ENCODE peak calls at places on chromosome 3, in eight cellular contexts. One of them, this sample, is unnamed.

GRCh38 chr3:181700168-181701087 is 11.3 kb upstream of the SOX2 start:
- DNase-seq in astrocyte: no peak
- DNase-seq in dorsolateral prefrontal cortex: peak
- DNase-seq in endothelial cell of umbilical vein: peak
- DNase-seq in heart left ventricle: peak
- DNase-seq in AG10803: peak
- DNase-seq in WERI-Rb-1: peak
- DNase-seq in ovary: peak
- DNase-seq in this sample: peak

GRCh38 chr3:194745427-194746184 is 59.9 kb downstream of the FAM43A start:
- DNase-seq in ovary: no peak
- DNase-seq in dorsolateral prefrontal cortex: no peak
- DNase-seq in astrocyte: no peak
- DNase-seq in heart left ventricle: no peak
- DNase-seq in WERI-Rb-1: no peak
- DNase-seq in endothelial cell of umbilical vein: no peak
- DNase-seq in AG10803: no peak
- DNase-seq in this sample: peak

GRCh38 chr3:59280113-59280512 is 230.3 kb upstream of the CFAP20DC start:
- DNase-seq in astrocyte: no peak
- DNase-seq in AG10803: no peak
- DNase-seq in WERI-Rb-1: no peak
- DNase-seq in endothelial cell of umbilical vein: no peak
- DNase-seq in dorsolateral prefrontal cortex: no peak
- DNase-seq in ovary: no peak
- DNase-seq in heart left ventricle: no peak
- DNase-seq in this sample: no peak

GRCh38 chr3:7456376-7456775 is 595.5 kb downstream of the GRM7 start:
- DNase-seq in ovary: no peak
- DNase-seq in heart left ventricle: no peak
- DNase-seq in dorsolateral prefrontal cortex: no peak
- DNase-seq in astrocyte: no peak
- DNase-seq in AG10803: no peak
- DNase-seq in endothelial cell of umbilical vein: peak
- DNase-seq in WERI-Rb-1: no peak
- DNase-seq in this sample: no peak

GRCh38 chr3:191557322-191557721 is 96.4 kb downstream of the PYDC2 start:
- DNase-seq in ovary: no peak
- DNase-seq in WERI-Rb-1: no peak
- DNase-seq in astrocyte: no peak
- DNase-seq in AG10803: no peak
- DNase-seq in heart left ventricle: no peak
- DNase-seq in endothelial cell of umbilical vein: no peak
- DNase-seq in dorsolateral prefrontal cortex: no peak
- DNase-seq in this sample: no peak

GRCh38 chr3:178003756-178004155 is 532.5 kb upstream of the KCNMB2 start:
- DNase-seq in endothelial cell of umbilical vein: no peak
- DNase-seq in heart left ventricle: no peak
- DNase-seq in astrocyte: peak
- DNase-seq in WERI-Rb-1: no peak
- DNase-seq in dorsolateral prefrontal cortex: no peak
- DNase-seq in AG10803: peak
- DNase-seq in ovary: no peak
- DNase-seq in this sample: peak

GRCh38 chr3:50708620-50709019 is 33.9 kb downstream of the DOCK3 start:
- DNase-seq in AG10803: no peak
- DNase-seq in astrocyte: no peak
- DNase-seq in dorsolateral prefrontal cortex: no peak
- DNase-seq in heart left ventricle: no peak
- DNase-seq in endothelial cell of umbilical vein: no peak
- DNase-seq in ovary: no peak
- DNase-seq in WERI-Rb-1: no peak
- DNase-seq in this sample: no peak

GRCh38 chr3:44883213-44883955 is 9.0 kb downstream of the TGM4 start:
- DNase-seq in dorsolateral prefrontal cortex: no peak
- DNase-seq in WERI-Rb-1: no peak
- DNase-seq in astrocyte: no peak
- DNase-seq in heart left ventricle: no peak
- DNase-seq in AG10803: no peak
- DNase-seq in ovary: no peak
- DNase-seq in endothelial cell of umbilical vein: no peak
- DNase-seq in this sample: peak

GRCh38 chr3:124680521-124680920 is 49.7 kb upstream of the UMPS start:
- DNase-seq in WERI-Rb-1: no peak
- DNase-seq in AG10803: no peak
- DNase-seq in endothelial cell of umbilical vein: no peak
- DNase-seq in astrocyte: no peak
- DNase-seq in dorsolateral prefrontal cortex: no peak
- DNase-seq in ovary: no peak
- DNase-seq in heart left ventricle: no peak
- DNase-seq in this sample: no peak

GRCh38 chr3:187208159-187208558 is 10.9 kb downstream of the RTP1 start:
- DNase-seq in WERI-Rb-1: no peak
- DNase-seq in endothelial cell of umbilical vein: peak
- DNase-seq in heart left ventricle: no peak
- DNase-seq in dorsolateral prefrontal cortex: no peak
- DNase-seq in astrocyte: peak
- DNase-seq in ovary: no peak
- DNase-seq in AG10803: peak
- DNase-seq in this sample: peak

GRCh38 chr3:49868951-49869454 is 703 bp downstream of the CAMKV start:
- DNase-seq in AG10803: no peak
- DNase-seq in WERI-Rb-1: peak
- DNase-seq in astrocyte: no peak
- DNase-seq in dorsolateral prefrontal cortex: no peak
- DNase-seq in endothelial cell of umbilical vein: no peak
- DNase-seq in ovary: no peak
- DNase-seq in heart left ventricle: no peak
- DNase-seq in this sample: no peak

DNA sequence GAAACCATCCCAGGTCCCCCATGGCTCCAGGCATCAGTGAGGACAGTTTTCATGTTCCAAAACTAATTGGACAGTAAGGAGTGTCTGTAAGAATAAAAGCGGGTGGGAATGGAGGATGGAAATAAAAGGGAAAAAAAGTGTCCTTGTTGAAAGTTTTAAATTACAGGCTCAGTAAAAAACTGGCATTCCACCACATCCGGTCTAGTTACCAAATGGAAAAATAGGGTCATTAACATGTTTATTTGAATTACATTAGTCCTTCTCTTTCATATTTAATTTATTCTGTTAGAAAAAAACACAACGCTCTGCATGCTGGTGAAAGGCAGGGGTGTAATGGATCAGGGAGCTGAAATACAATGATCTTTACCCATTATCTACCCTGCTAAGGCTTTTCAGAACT is 117.5 kb downstream of the TIGIT start:
- DNase-seq in WERI-Rb-1: no peak
- DNase-seq in AG10803: peak
- DNase-seq in endothelial cell of umbilical vein: peak
- DNase-seq in heart left ventricle: no peak
- DNase-seq in ovary: no peak
- DNase-seq in dorsolateral prefrontal cortex: no peak
- DNase-seq in astrocyte: peak
- DNase-seq in this sample: peak
- H3K4me3 ChIP-seq in WERI-Rb-1: no peak
- H3K4me3 ChIP-seq in AG10803: no peak
- H3K4me3 ChIP-seq in endothelial cell of umbilical vein: no peak
- H3K4me3 ChIP-seq in heart left ventricle: no peak
- H3K4me3 ChIP-seq in ovary: no peak
- H3K4me3 ChIP-seq in dorsolateral prefrontal cortex: no peak
- H3K4me3 ChIP-seq in astrocyte: no peak
- H3K4me3 ChIP-seq in this sample: no peak

GRCh38 chr3:58250093-58250707 is 12.6 kb downstream of the ABHD6 start:
- DNase-seq in heart left ventricle: no peak
- DNase-seq in WERI-Rb-1: no peak
- DNase-seq in astrocyte: no peak
- DNase-seq in ovary: peak
- DNase-seq in AG10803: no peak
- DNase-seq in endothelial cell of umbilical vein: peak
- DNase-seq in dorsolateral prefrontal cortex: no peak
- DNase-seq in this sample: no peak

GRCh38 chr3:58254144-58254543 is 16.6 kb downstream of the ABHD6 start:
- DNase-seq in WERI-Rb-1: no peak
- DNase-seq in endothelial cell of umbilical vein: no peak
- DNase-seq in heart left ventricle: no peak
- DNase-seq in astrocyte: no peak
- DNase-seq in ovary: no peak
- DNase-seq in AG10803: no peak
- DNase-seq in dorsolateral prefrontal cortex: no peak
- DNase-seq in this sample: no peak

GRCh38 chr3:58251653-58252052 is 14.1 kb downstream of the ABHD6 start:
- DNase-seq in heart left ventricle: no peak
- DNase-seq in dorsolateral prefrontal cortex: no peak
- DNase-seq in astrocyte: no peak
- DNase-seq in endothelial cell of umbilical vein: no peak
- DNase-seq in WERI-Rb-1: no peak
- DNase-seq in AG10803: no peak
- DNase-seq in ovary: no peak
- DNase-seq in this sample: no peak

GRCh38 chr3:58246148-58247051 is 8.8 kb downstream of the ABHD6 start:
- DNase-seq in endothelial cell of umbilical vein: no peak
- DNase-seq in AG10803: no peak
- DNase-seq in WERI-Rb-1: no peak
- DNase-seq in heart left ventricle: peak
- DNase-seq in dorsolateral prefrontal cortex: no peak
- DNase-seq in astrocyte: no peak
- DNase-seq in ovary: no peak
- DNase-seq in this sample: no peak

DNA sequence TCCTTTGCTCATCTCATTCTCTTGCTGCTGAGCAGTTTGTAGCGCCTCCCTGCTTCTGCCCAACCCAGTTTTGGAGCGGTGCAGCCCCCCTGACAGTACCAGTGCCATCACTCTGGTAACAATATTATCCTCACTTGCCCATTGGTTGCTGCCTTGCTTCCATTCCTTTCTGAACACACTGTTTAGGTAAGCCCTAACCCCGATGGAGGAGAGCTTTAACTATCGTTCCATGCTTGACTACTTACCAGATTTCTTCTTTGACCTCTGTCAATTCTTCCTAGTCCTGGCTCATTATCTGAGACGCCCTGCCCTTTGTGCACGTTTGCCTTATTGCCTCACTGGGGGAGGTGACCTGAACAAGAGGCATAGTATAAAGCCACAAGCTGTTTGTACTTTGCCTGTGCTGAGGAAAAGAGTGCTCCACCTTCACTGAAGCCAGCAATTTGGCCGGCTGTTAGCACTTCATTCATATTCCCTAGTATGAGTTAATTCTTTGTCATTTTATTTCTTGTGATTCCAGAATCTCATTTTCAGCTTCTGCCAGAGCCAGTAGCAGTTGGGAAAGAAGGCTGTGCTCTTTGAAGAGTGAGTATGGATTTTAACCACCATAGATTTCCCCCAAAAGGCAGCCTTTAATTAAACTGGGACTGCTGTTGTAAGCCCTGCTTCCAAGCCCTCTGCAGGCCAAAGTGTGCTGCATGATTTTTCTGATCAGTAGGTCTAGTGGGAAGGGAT is 11.9 kb downstream of the ABHD6 start:
- DNase-seq in dorsolateral prefrontal cortex: no peak
- DNase-seq in AG10803: no peak
- DNase-seq in endothelial cell of umbilical vein: peak
- DNase-seq in heart left ventricle: no peak
- DNase-seq in astrocyte: no peak
- DNase-seq in WERI-Rb-1: peak
- DNase-seq in ovary: no peak
- DNase-seq in this sample: peak
- TF ChIP-seq CTCF in dorsolateral prefrontal cortex: peak
- TF ChIP-seq CTCF in AG10803: peak
- TF ChIP-seq CTCF in endothelial cell of umbilical vein: no peak
- TF ChIP-seq CTCF in heart left ventricle: no peak
- TF ChIP-seq CTCF in astrocyte: peak
- TF ChIP-seq CTCF in WERI-Rb-1: peak
- TF ChIP-seq CTCF in ovary: peak
- TF ChIP-seq CTCF in this sample: peak

GRCh38 chr3:4972652-4973643 is 6.3 kb upstream of the BHLHE40 start:
- DNase-seq in dorsolateral prefrontal cortex: no peak
- DNase-seq in heart left ventricle: no peak
- DNase-seq in endothelial cell of umbilical vein: no peak
- DNase-seq in ovary: no peak
- DNase-seq in astrocyte: no peak
- DNase-seq in AG10803: no peak
- DNase-seq in WERI-Rb-1: no peak
- DNase-seq in this sample: no peak
- H3K4me3 ChIP-seq in dorsolateral prefrontal cortex: no peak
- H3K4me3 ChIP-seq in heart left ventricle: no peak
- H3K4me3 ChIP-seq in endothelial cell of umbilical vein: no peak
- H3K4me3 ChIP-seq in ovary: no peak
- H3K4me3 ChIP-seq in astrocyte: no peak
- H3K4me3 ChIP-seq in AG10803: no peak
- H3K4me3 ChIP-seq in WERI-Rb-1: no peak
- H3K4me3 ChIP-seq in this sample: no peak

GRCh38 chr3:185825379-185825638 is 467 bp upstream of the IGF2BP2 start:
- DNase-seq in WERI-Rb-1: no peak
- DNase-seq in dorsolateral prefrontal cortex: no peak
- DNase-seq in astrocyte: no peak
- DNase-seq in endothelial cell of umbilical vein: no peak
- DNase-seq in ovary: no peak
- DNase-seq in AG10803: no peak
- DNase-seq in heart left ventricle: no peak
- DNase-seq in this sample: no peak
- TF ChIP-seq CTCF in WERI-Rb-1: no peak
- TF ChIP-seq CTCF in dorsolateral prefrontal cortex: no peak
- TF ChIP-seq CTCF in astrocyte: no peak
- TF ChIP-seq CTCF in endothelial cell of umbilical vein: no peak
- TF ChIP-seq CTCF in ovary: no peak
- TF ChIP-seq CTCF in AG10803: no peak
- TF ChIP-seq CTCF in heart left ventricle: no peak
- TF ChIP-seq CTCF in this sample: no peak

This sample was measured in choroid plexus epithelial cell.